ENCODE peak calls at places on chromosomes 12 and 14, in four cellular contexts. V is BJ, J is B cell, Z is lower lobe of right lung. N is an unnamed sample.

GRCh38 chr14:35045798-35046047 is 349 bp upstream of the FAM177A1 start:
- DNase-seq in V (no peak), J (no peak), Z (no peak), N (no peak)

GRCh38 chr14:78074546-78074945 is 95.6 kb upstream of the NRXN3 start:
- DNase-seq in V (no peak), J (no peak), Z (no peak), N (no peak)

GRCh38 chr12:94676922-94677321 is 26.6 kb upstream of the TMCC3 start:
- DNase-seq in V (no peak), J (no peak), Z (no peak), N (no peak)

GRCh38 chr12:93300611-93301021 is 77.1 kb upstream of the NUDT4 start:
- DNase-seq in V (no peak), J (no peak), Z (no peak), N (no peak)

GRCh38 chr12:7444537-7444936 is 584 bp upstream of the CD163L1 start:
- DNase-seq in V (no peak), J (no peak), Z (no peak), N (no peak)

GRCh38 chr12:115640929-115641328 is 636.6 kb downstream of the MED13L start:
- DNase-seq in V (no peak), J (no peak), Z (no peak), N (no peak)

GRCh38 chr12:21169878-21170472 is 39.0 kb downstream of the SLCO1B1 start:
- DNase-seq in V (no peak), J (no peak), Z (no peak), N (peak)

GRCh38 chr12:34340534-34341361 is 318.5 kb downstream of the ALG10 start:
- DNase-seq in V (no peak), J (no peak), Z (no peak), N (no peak)

GRCh38 chr12:31726575-31726974 is 2.2 kb downstream of the AMN1 start:
- DNase-seq in V (no peak), J (no peak), Z (no peak), N (no peak)

GRCh38 chr12:128970941-128971340 is 117.7 kb downstream of the GLT1D1 start:
- DNase-seq in V (no peak), J (no peak), Z (no peak), N (no peak)

GRCh38 chr14:65993103-65993502 is 493.1 kb upstream of the CCDC196 start:
- DNase-seq in V (no peak), J (no peak), Z (no peak), N (no peak)

GRCh38 chr12:121799842-121800693 is 3.7 kb upstream of the SETD1B start:
- DNase-seq in V (no peak), J (peak), Z (peak), N (no peak)

GRCh38 chr12:5226581-5226980 is 182.9 kb downstream of the KCNA5 start:
- DNase-seq in V (no peak), J (no peak), Z (no peak), N (no peak)

GRCh38 chr14:50083467-50084337 is 32.7 kb downstream of the VCPKMT start:
- DNase-seq in V (no peak), J (no peak), Z (no peak), N (no peak)

GRCh38 chr14:64873506-64874220 is 6.0 kb downstream of the SPTB start:
- DNase-seq in V (peak), J (no peak), Z (no peak), N (no peak)

GRCh38 chr12:84421103-84421502 is 491.5 kb downstream of the SLC6A15 start:
- DNase-seq in V (no peak), J (no peak), Z (no peak), N (no peak)

GRCh38 chr12:14982562-14982961 is 9.7 kb downstream of the PDE6H start:
- DNase-seq in V (no peak), J (no peak), Z (no peak), N (no peak)

GRCh38 chr14:102187044-102187443 is 47.3 kb downstream of the WDR20 start:
- DNase-seq in V (peak), J (no peak), Z (no peak), N (no peak)

GRCh38 chr12:6899837-6900519 is 4.6 kb upstream of the LRRC23 start:
- DNase-seq in V (no peak), J (no peak), Z (peak), N (no peak)

GRCh38 chr14:74551903-74552371 is 58.4 kb downstream of the ISCA2 start:
- DNase-seq in V (no peak), J (no peak), Z (no peak), N (no peak)

GRCh38 chr12:3202734-3203446 is 125.7 kb downstream of the TSPAN9 start:
- DNase-seq in V (no peak), J (peak), Z (no peak), N (peak)

GRCh38 chr14:33908540-33909223 is 42.2 kb downstream of the EGLN3 start:
- DNase-seq in V (no peak), J (no peak), Z (no peak), N (no peak)

GRCh38 chr14:102593841-102594170 is 1.4 kb downstream of the RCOR1 start:
- DNase-seq in V (no peak), J (no peak), Z (no peak), N (no peak)

GRCh38 chr12:12608557-12608957 is 3.1 kb upstream of the CREBL2 start:
- DNase-seq in V (no peak), J (no peak), Z (no peak), N (no peak)

GRCh38 chr12:81079280-81080076 is 1.6 kb downstream of the ACSS3 start:
- DNase-seq in V (no peak), J (no peak), Z (no peak), N (no peak)

GRCh38 chr14:41925409-41925808 is 318.7 kb downstream of the LRFN5 start:
- DNase-seq in V (no peak), J (no peak), Z (no peak), N (no peak)
- TF ChIP-seq CTCF in V (no peak), J (no peak), Z (no peak), N (peak)

DNA sequence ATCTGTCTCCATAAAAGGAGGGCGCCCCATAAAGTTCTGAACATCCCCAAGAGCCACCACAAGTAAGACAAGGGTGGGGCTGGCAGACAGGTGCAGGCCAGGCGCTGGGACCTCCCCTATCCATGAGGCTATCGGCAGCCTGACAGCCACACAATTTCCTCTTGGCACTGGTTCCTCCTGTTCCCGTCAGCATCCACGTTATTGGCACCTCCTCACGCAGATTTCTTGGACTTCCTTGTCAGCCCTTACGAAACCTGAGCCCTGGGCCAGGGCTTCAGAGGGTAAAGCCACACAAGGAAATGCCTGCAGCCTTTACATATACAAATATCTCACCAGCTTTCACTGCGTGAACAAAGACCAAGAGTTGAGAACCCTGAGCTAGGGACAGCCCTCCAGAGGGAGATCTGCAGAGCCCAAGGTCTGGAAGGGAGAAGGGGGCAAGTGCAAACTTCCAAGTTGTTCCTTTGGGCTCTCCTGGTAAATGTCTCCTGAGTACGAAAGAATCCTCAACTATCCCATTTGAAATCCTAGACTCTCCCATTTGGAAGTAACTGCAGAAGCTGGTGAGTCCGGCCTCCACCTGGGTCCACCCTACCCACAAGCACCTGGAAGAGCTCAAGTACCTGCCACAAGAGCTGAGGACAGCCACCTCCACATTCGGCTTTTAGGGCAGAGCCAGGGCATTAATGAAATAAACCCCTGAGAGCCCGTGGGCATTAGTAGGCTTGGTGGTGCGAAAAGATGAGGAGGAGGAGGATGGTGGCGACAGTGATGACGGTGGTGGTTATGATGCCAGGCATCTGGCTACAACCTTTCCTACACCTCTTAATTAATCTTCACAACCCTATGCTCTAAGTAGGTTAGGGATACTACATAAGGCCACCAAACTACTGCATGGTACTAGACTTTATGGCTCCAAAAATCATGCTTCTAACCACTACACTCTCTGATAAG is 5.5 kb upstream of the TC2N start:
- DNase-seq in V (no peak), J (no peak), Z (peak), N (no peak)
- TF ChIP-seq CTCF in V (no peak), J (no peak), Z (no peak), N (no peak)

GRCh38 chr14:59009967-59010366 is 178.5 kb upstream of the DAAM1 start:
- DNase-seq in V (no peak), J (no peak), Z (no peak), N (no peak)

DNA sequence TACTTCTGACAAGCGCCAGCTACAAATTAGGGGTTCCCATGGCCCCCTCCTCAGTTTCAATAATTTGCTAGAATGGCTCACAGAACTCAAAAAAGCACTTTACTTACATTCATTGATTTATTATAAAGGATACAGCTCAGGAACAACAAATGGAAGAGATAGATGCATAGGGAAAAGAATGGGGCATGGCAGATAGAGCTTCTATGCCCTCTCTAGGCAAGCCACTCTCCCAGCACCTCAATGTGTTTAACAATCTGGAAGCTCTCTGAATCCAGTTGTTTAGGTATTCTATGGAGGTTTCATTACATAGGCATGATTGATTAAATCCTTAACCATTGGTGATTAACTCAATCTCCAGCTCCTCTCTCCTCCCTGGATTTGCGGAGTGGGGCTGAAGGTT is 184.5 kb upstream of the DAAM1 start:
- DNase-seq in V (no peak), J (no peak), Z (no peak), N (no peak)
- TF ChIP-seq CTCF in V (peak), J (no peak), Z (no peak), N (no peak)

DNA sequence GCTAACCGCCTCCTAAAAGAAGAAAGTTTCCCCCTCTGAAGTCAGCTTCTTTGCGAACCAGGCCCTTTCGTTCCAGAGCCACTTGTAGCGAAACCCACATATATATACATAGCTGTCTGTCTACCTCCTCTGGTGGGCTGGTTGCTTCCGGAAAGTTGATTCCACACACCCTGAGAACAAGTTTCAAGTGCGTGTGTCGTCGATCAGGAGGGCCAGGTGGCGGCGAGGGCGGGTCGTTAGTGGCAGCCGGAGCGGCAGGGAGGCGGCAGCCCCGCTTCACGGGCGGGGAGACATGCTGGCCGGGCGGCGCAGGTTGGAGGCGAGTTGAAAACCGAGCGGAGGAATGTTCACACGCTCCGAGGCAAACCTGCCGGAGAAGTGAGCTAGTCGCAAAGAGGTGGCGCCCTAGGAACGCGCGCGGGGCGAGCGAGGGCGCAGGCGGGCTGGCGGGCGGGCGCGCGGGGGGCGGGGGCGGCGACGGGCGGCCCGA is 2.6 kb downstream of the PTHLH start:
- DNase-seq in V (no peak), J (no peak), Z (peak), N (peak)
- TF ChIP-seq CTCF in V (peak), J (no peak), Z (no peak), N (no peak)

DNA sequence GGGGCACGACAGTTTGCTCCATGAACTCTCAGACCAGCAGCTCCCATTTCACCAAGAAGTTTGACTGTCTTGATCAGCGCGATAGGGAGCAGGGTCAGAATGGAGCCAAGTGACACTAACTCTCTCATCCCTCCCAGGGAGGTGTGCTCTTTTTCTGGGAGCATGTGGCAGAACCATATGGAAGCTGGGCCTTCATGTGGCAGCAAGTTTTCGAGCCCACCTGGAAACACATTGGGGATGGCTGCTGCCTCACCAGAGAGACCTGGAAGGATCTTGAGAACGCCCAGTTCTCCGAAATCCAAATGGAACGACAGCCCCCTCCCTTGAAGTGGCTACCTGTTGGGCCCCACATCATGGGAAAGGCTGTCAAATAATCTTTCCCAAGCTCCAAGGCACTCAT is 24.0 kb downstream of the ITGA7 start:
- DNase-seq in V (no peak), J (no peak), Z (no peak), N (no peak)
- TF ChIP-seq CTCF in V (no peak), J (no peak), Z (no peak), N (no peak)

GRCh38 chr14:88554458-88555286 is at the start of gene PTPN21:
- DNase-seq in V (no peak), J (no peak), Z (peak), N (peak)
- TF ChIP-seq CTCF in V (no peak), J (no peak), Z (no peak), N (no peak)

GRCh38 chr14:97058589-97058988 is 261.4 kb downstream of the VRK1 start:
- DNase-seq in V (no peak), J (no peak), Z (no peak), N (no peak)

GRCh38 chr14:97057238-97057637 is 260.1 kb downstream of the VRK1 start:
- DNase-seq in V (no peak), J (no peak), Z (no peak), N (no peak)

GRCh38 chr14:97053941-97054340 is 256.8 kb downstream of the VRK1 start:
- DNase-seq in V (no peak), J (no peak), Z (no peak), N (no peak)

GRCh38 chr14:97058071-97058470 is 260.9 kb downstream of the VRK1 start:
- DNase-seq in V (no peak), J (no peak), Z (no peak), N (no peak)

GRCh38 chr14:97056086-97056485 is 258.9 kb downstream of the VRK1 start:
- DNase-seq in V (no peak), J (no peak), Z (no peak), N (no peak)
- TF ChIP-seq CTCF in V (no peak), J (no peak), Z (peak), N (no peak)

GRCh38 chr14:96052541-96053105 is 13.5 kb downstream of the C14orf132 start:
- DNase-seq in V (no peak), J (no peak), Z (no peak), N (no peak)
- TF ChIP-seq CTCF in V (no peak), J (no peak), Z (no peak), N (no peak)

GRCh38 chr12:754871-755562 is 2.6 kb downstream of the WNK1 start:
- DNase-seq in V (no peak), J (no peak), Z (no peak), N (no peak)
- TF ChIP-seq CTCF in V (peak), J (peak), Z (peak), N (peak)